ENCODE peak calls at places on chromosomes 6 and 20, in ten cellular contexts. O is amygdala; C is fibroblast of lung; J is GDM1; Q is non-pigmented ciliary epithelial cell; I is prostate gland; L is CD4-positive, alpha-beta T cell; X is activated naive CD8-positive, alpha-beta T cell treated with anti-CD3 and anti-CD28 coated beads for 36 hours; D is cardiac fibroblast; M is spleen. N is an unnamed sample.

GRCh38 chr6:5111626-5112025 is 26.5 kb downstream of the PPP1R3G start:
- DNase-seq in O (no peak), C (no peak), J (no peak), Q (no peak), I (no peak), L (no peak), X (no peak), D (no peak), M (no peak), N (no peak)

GRCh38 chr6:21831531-21832291 is 238.2 kb downstream of the SOX4 start:
- DNase-seq in O (no peak), C (peak), J (no peak), Q (no peak), I (no peak), L (no peak), X (no peak), D (peak), M (no peak), N (no peak)

GRCh38 chr20:13736792-13737191 is 47.9 kb downstream of the ESF1 start:
- DNase-seq in O (no peak), C (peak), J (no peak), Q (peak), I (no peak), L (no peak), X (no peak), D (peak), M (no peak), N (no peak)

GRCh38 chr6:147905721-147906120 is 397.2 kb downstream of the SAMD5 start:
- DNase-seq in O (no peak), C (no peak), J (no peak), Q (no peak), I (no peak), L (no peak), X (no peak), D (no peak), M (no peak), N (no peak)

GRCh38 chr6:28941681-28942448 is 18.1 kb upstream of the TRIM27 start:
- DNase-seq in O (no peak), C (no peak), J (no peak), Q (no peak), I (peak), L (no peak), X (no peak), D (no peak), M (no peak), N (no peak)

GRCh38 chr6:34095741-34096140 is 50.1 kb downstream of the GRM4 start:
- DNase-seq in O (no peak), C (no peak), J (no peak), Q (no peak), I (no peak), L (no peak), X (no peak), D (no peak), M (no peak), N (no peak)

GRCh38 chr6:43481591-43482242 is 4.3 kb downstream of the TJAP1 start:
- DNase-seq in O (no peak), C (no peak), J (no peak), Q (no peak), I (no peak), L (no peak), X (no peak), D (no peak), M (no peak), N (no peak)

GRCh38 chr20:41032243-41032642 is 3.6 kb downstream of the TOP1 start:
- DNase-seq in O (no peak), C (peak), J (no peak), Q (no peak), I (no peak), L (no peak), X (no peak), D (peak), M (no peak), N (no peak)

GRCh38 chr20:35660122-35660937 is 4.4 kb downstream of the CPNE1 start:
- DNase-seq in O (no peak), C (no peak), J (no peak), Q (no peak), I (no peak), L (no peak), X (peak), D (no peak), M (no peak), N (no peak)

GRCh38 chr20:33684533-33685327 is 1.5 kb downstream of the E2F1 start:
- DNase-seq in O (no peak), C (no peak), J (no peak), Q (no peak), I (no peak), L (no peak), X (no peak), D (no peak), M (no peak), N (no peak)

GRCh38 chr20:15827628-15828027 is 745.6 kb downstream of the KIF16B start:
- DNase-seq in O (no peak), C (no peak), J (no peak), Q (no peak), I (no peak), L (no peak), X (no peak), D (no peak), M (no peak), N (no peak)

GRCh38 chr6:158158123-158158522 is 9.9 kb downstream of the SERAC1 start:
- DNase-seq in O (no peak), C (no peak), J (no peak), Q (no peak), I (no peak), L (no peak), X (no peak), D (no peak), M (no peak), N (no peak)

GRCh38 chr6:146870765-146871164 is 272.0 kb downstream of the ADGB start:
- DNase-seq in O (no peak), C (no peak), J (no peak), Q (no peak), I (no peak), L (no peak), X (no peak), D (no peak), M (no peak), N (no peak)

GRCh38 chr6:128966934-128967333 is 84.0 kb downstream of the LAMA2 start:
- DNase-seq in O (no peak), C (no peak), J (no peak), Q (no peak), I (no peak), L (no peak), X (no peak), D (no peak), M (no peak), N (no peak)

GRCh38 chr20:37226889-37227288 is 34.7 kb downstream of the GHRH start:
- DNase-seq in O (no peak), C (peak), J (no peak), Q (no peak), I (no peak), L (no peak), X (no peak), D (peak), M (no peak), N (no peak)

GRCh38 chr6:24743944-24744335 is 25.0 kb upstream of the C6orf62 start:
- DNase-seq in O (no peak), C (no peak), J (no peak), Q (no peak), I (no peak), L (no peak), X (no peak), D (no peak), M (no peak), N (no peak)

GRCh38 chr6:37566209-37566859 is 66.6 kb upstream of the CCDC167 start:
- DNase-seq in O (peak), C (peak), J (no peak), Q (no peak), I (peak), L (peak), X (peak), D (peak), M (peak), N (peak)

GRCh38 chr6:33863723-33864440 is 60.1 kb upstream of the MLN start:
- DNase-seq in O (no peak), C (no peak), J (no peak), Q (no peak), I (no peak), L (no peak), X (no peak), D (no peak), M (no peak), N (no peak)

GRCh38 chr6:106146852-106147351 is 60.8 kb downstream of the PRDM1 start:
- DNase-seq in O (no peak), C (no peak), J (no peak), Q (no peak), I (no peak), L (no peak), X (no peak), D (no peak), M (no peak), N (no peak)

GRCh38 chr6:8170754-8171153 is 68.4 kb upstream of the EEF1E1 start:
- DNase-seq in O (no peak), C (no peak), J (no peak), Q (no peak), I (no peak), L (no peak), X (no peak), D (no peak), M (no peak), N (no peak)

GRCh38 chr6:132320007-132320406 is 81.3 kb downstream of the MOXD1 start:
- DNase-seq in O (no peak), C (peak), J (no peak), Q (peak), I (no peak), L (no peak), X (no peak), D (peak), M (no peak), N (no peak)

GRCh38 chr6:51678905-51679620 is 408.4 kb downstream of the PKHD1 start:
- DNase-seq in O (no peak), C (no peak), J (no peak), Q (no peak), I (no peak), L (no peak), X (no peak), D (no peak), M (no peak), N (no peak)

GRCh38 chr6:144075187-144075586 is 20.2 kb downstream of the SF3B5 start:
- DNase-seq in O (no peak), C (no peak), J (no peak), Q (no peak), I (no peak), L (no peak), X (no peak), D (no peak), M (no peak), N (no peak)

GRCh38 chr6:139636391-139636790 is 261.9 kb upstream of the CITED2 start:
- DNase-seq in O (no peak), C (no peak), J (no peak), Q (no peak), I (no peak), L (no peak), X (no peak), D (no peak), M (no peak), N (no peak)

GRCh38 chr6:21732731-21733130 is 139.2 kb downstream of the SOX4 start:
- DNase-seq in O (no peak), C (no peak), J (no peak), Q (no peak), I (no peak), L (no peak), X (no peak), D (no peak), M (no peak), N (no peak)

N was measured in H54.